ENCODE peak calls at places on chromosomes 5 and 9, in five cellular contexts. A is stimulated activated naive B cell treated with anti-CD40 and anti-IgM and Interleukin-4, amounts not matched to agents 10 μg/mL and 1 μg/mL and 100 μg/mL, for 72 hours; N is stimulated activated CD4-positive, alpha-beta T cell treated with anti-CD3 and anti-CD28 coated beads, Interleukin-4, amount 100 ng/mL, for 1 hour; C is activated CD4-positive, alpha-beta T cell treated with anti-CD3 and anti-CD28 coated beads, Interleukin-2, amount 50 U/mL, for 1 hour; H is amniotic epithelial cell. D is an unnamed sample.

GRCh38 chr9:132059351-132059750 is 20.3 kb downstream of the MED27 start:
- DNase-seq in C (no peak), H (no peak), N (no peak), A (no peak), D (no peak)

GRCh38 chr9:6054280-6055099 is 39.1 kb upstream of the RANBP6 start:
- DNase-seq in C (peak), H (peak), A (peak), N (peak), D (peak)

GRCh38 chr9:136489731-136490130 is 6.9 kb upstream of the SEC16A start:
- DNase-seq in C (no peak), N (no peak), H (no peak), A (no peak), D (no peak)

GRCh38 chr9:12775963-12776774 is 1.3 kb downstream of the LURAP1L start:
- DNase-seq in N (no peak), A (no peak), H (peak), C (no peak), D (peak)

GRCh38 chr5:170342153-170342552 is 44.6 kb upstream of the LCP2 start:
- DNase-seq in A (no peak), H (no peak), N (no peak), C (no peak), D (no peak)

GRCh38 chr5:78799254-78800017 is 150.9 kb upstream of the LHFPL2 start:
- DNase-seq in H (peak), C (no peak), N (no peak), A (no peak), D (no peak)

GRCh38 chr9:75974006-75974766 is 83.7 kb downstream of the PCSK5 start:
- DNase-seq in H (no peak), C (no peak), A (no peak), N (no peak), D (no peak)

GRCh38 chr5:50559955-50560354 is 106.5 kb upstream of the PARP8 start:
- DNase-seq in A (no peak), N (no peak), C (no peak), H (no peak), D (no peak)

GRCh38 chr5:135137146-135137915 is 103.3 kb upstream of the PITX1 start:
- DNase-seq in A (no peak), C (no peak), N (no peak), H (no peak), D (no peak)

GRCh38 chr5:172107606-172108005 is 80.4 kb downstream of the STK10 start:
- DNase-seq in C (no peak), H (peak), A (no peak), N (no peak), D (no peak)

GRCh38 chr5:124404796-124405195 is 341.6 kb downstream of the ZNF608 start:
- DNase-seq in A (no peak), C (no peak), N (no peak), H (no peak), D (peak)

GRCh38 chr5:122943050-122943698 is 93.4 kb downstream of the PPIC start:
- DNase-seq in A (no peak), C (no peak), H (no peak), N (no peak), D (peak)

GRCh38 chr9:17018001-17018491 is 116.8 kb upstream of the CNTLN start:
- DNase-seq in C (no peak), N (no peak), H (no peak), A (no peak), D (no peak)

GRCh38 chr9:85610074-85610855 is 131.5 kb downstream of the AGTPBP1 start:
- DNase-seq in N (no peak), A (peak), H (peak), C (peak), D (peak)

GRCh38 chr5:79692586-79692985 is 3.0 kb downstream of the CMYA5 start:
- DNase-seq in N (no peak), H (no peak), C (no peak), A (no peak), D (peak)

GRCh38 chr5:107805819-107806218 is 135.1 kb upstream of the EFNA5 start:
- DNase-seq in N (no peak), A (no peak), C (no peak), H (no peak), D (peak)

GRCh38 chr9:114930063-114930812 is at the start of gene TNFSF8:
- DNase-seq in H (no peak), C (peak), N (peak), A (peak), D (no peak)

GRCh38 chr9:89903076-89903475 is 298.3 kb downstream of the GADD45G start:
- DNase-seq in N (no peak), A (no peak), C (no peak), H (no peak), D (no peak)

GRCh38 chr9:94908583-94909249 is 182.2 kb downstream of the AOPEP start:
- DNase-seq in H (peak), C (no peak), N (no peak), A (no peak), D (peak)

GRCh38 chr5:123754903-123755302 is 242.9 kb downstream of the CSNK1G3 start:
- DNase-seq in A (no peak), N (no peak), C (no peak), H (peak), D (no peak)

GRCh38 chr9:83972286-83972685 is 7.7 kb downstream of the HNRNPK start:
- DNase-seq in A (no peak), H (peak), C (no peak), N (no peak), D (no peak)

GRCh38 chr9:132798817-132799790 is 79.0 kb downstream of the AK8 start:
- DNase-seq in C (no peak), A (no peak), H (peak), N (no peak), D (peak)

GRCh38 chr5:103669615-103670014 is 107.0 kb upstream of the NUDT12 start:
- DNase-seq in A (no peak), N (no peak), C (no peak), H (no peak), D (peak)

GRCh38 chr9:135858491-135859185 is 48.7 kb downstream of the CAMSAP1 start:
- DNase-seq in A (no peak), C (no peak), H (no peak), N (no peak), D (no peak)

GRCh38 chr5:141373673-141374317 is at the start of gene PCDHGA6:
- DNase-seq in N (no peak), H (peak), C (no peak), A (no peak), D (peak)

GRCh38 chr9:135156525-135157510 is 69.3 kb downstream of the OLFM1 start:
- DNase-seq in C (no peak), N (no peak), H (peak), A (no peak), D (no peak)

GRCh38 chr9:73782166-73782565 is 630.5 kb downstream of the ANXA1 start:
- DNase-seq in H (peak), C (no peak), N (no peak), A (no peak), D (no peak)

GRCh38 chr9:89687848-89688247 is 83.0 kb downstream of the GADD45G start:
- DNase-seq in C (no peak), N (no peak), A (no peak), H (no peak), D (no peak)

GRCh38 chr5:178625679-178626483 is 969 bp downstream of the CLK4 start:
- DNase-seq in A (no peak), N (no peak), H (peak), C (no peak), D (no peak)

GRCh38 chr9:135616621-135617537 is 22.5 kb downstream of the GLT6D1 start:
- DNase-seq in H (no peak), A (no peak), N (no peak), C (no peak), D (peak)

GRCh38 chr5:146867996-146868708 is 10.4 kb downstream of the PPP2R2B start:
- DNase-seq in N (no peak), H (no peak), A (no peak), C (no peak), D (no peak)

GRCh38 chr5:59745422-59745863 is 148.1 kb downstream of the PDE4D start:
- DNase-seq in A (no peak), N (no peak), C (no peak), H (peak), D (no peak)

GRCh38 chr5:176739461-176740051 is 70.8 kb upstream of the UNC5A start:
- DNase-seq in H (no peak), A (no peak), C (no peak), N (no peak), D (no peak)

GRCh38 chr5:178872302-178872701 is 12.5 kb downstream of the ZNF354B start:
- DNase-seq in C (no peak), H (no peak), A (no peak), N (no peak), D (no peak)

GRCh38 chr9:73566627-73567026 is 415.0 kb downstream of the ANXA1 start:
- DNase-seq in H (no peak), N (no peak), A (no peak), C (no peak), D (no peak)

D was measured in DMS53.